ENCODE peak calls at places on chromosome 3, in five cellular contexts. U, J, F, D and V are unnamed samples.

GRCh38 chr3:111582114-111582461 is 13.1 kb downstream of the ZBED2 start:
- DNase-seq in U (peak), J (no peak), F (no peak), D (peak), V (peak)

GRCh38 chr3:185330644-185331043 is 32.3 kb upstream of the MAP3K13 start:
- DNase-seq in U (no peak), J (no peak), F (peak), D (no peak), V (no peak)

GRCh38 chr3:172279974-172280373 is 168.3 kb downstream of the GHSR start:
- DNase-seq in U (no peak), J (no peak), F (no peak), D (no peak), V (no peak)

GRCh38 chr3:155979746-155980145 is 109.3 kb downstream of the GMPS start:
- DNase-seq in U (no peak), J (no peak), F (no peak), D (no peak), V (no peak)

GRCh38 chr3:60742606-60743145 is 508.6 kb downstream of the FHIT start:
- DNase-seq in U (peak), J (no peak), F (no peak), D (no peak), V (peak)

GRCh38 chr3:128080323-128080898 is 28.2 kb downstream of the SEC61A1 start:
- DNase-seq in U (peak), J (no peak), F (no peak), D (peak), V (peak)

GRCh38 chr3:12187448-12188327 is 29.0 kb upstream of the TIMP4 start:
- DNase-seq in U (no peak), J (peak), F (no peak), D (no peak), V (no peak)

GRCh38 chr3:136142592-136142991 is 53.5 kb downstream of the MSL2 start:
- DNase-seq in U (peak), J (no peak), F (peak), D (peak), V (peak)

GRCh38 chr3:131091768-131092167 is 65.1 kb downstream of the NEK11 start:
- DNase-seq in U (no peak), J (no peak), F (no peak), D (no peak), V (no peak)

GRCh38 chr3:162376761-162377160 is 880.2 kb downstream of the OTOL1 start:
- DNase-seq in U (no peak), J (no peak), F (no peak), D (no peak), V (no peak)

GRCh38 chr3:134373942-134374790 is at the start of gene AMOTL2:
- DNase-seq in U (peak), J (no peak), F (peak), D (peak), V (peak)

GRCh38 chr3:166201476-166201875 is 364.3 kb upstream of the BCHE start:
- DNase-seq in U (no peak), J (no peak), F (no peak), D (no peak), V (no peak)

GRCh38 chr3:193819117-193819978 is 226.3 kb downstream of the OPA1 start:
- DNase-seq in U (no peak), J (no peak), F (no peak), D (no peak), V (no peak)

GRCh38 chr3:119937229-119937628 is 155.3 kb downstream of the NR1I2 start:
- DNase-seq in U (no peak), J (peak), F (no peak), D (no peak), V (no peak)